ENCODE peak calls at places on chromosomes 5 and 9, in nine cellular contexts. One of them, this sample, is unnamed.
A peak's percentile ranks its signal among the peaks of the same experiment; 100 is the strongest.

GRCh38 chr5:69238760-69239251 is 4.1 kb downstream of the CDK7 start:
- DNase-seq in kidney tubule cell: peak; percentile 72
- DNase-seq in psoas muscle: no peak
- DNase-seq in NCI-H1930: no peak
- DNase-seq in stimulated activated CD8-positive, alpha-beta memory T cell treated with anti-CD3 and anti-CD28 coated beads, Interleukin-15, amount 100 ng/mL, for 1 hour: no peak
- DNase-seq in lower leg skin: no peak
- DNase-seq in cerebellar cortex: no peak
- DNase-seq in thoracic aorta: no peak
- DNase-seq in stomach: no peak
- DNase-seq in this sample: no peak

GRCh38 chr5:171431251-171431777 is 11.9 kb downstream of the FGF18 start:
- DNase-seq in kidney tubule cell: no peak
- DNase-seq in psoas muscle: no peak
- DNase-seq in NCI-H1930: no peak
- DNase-seq in stimulated activated CD8-positive, alpha-beta memory T cell treated with anti-CD3 and anti-CD28 coated beads, Interleukin-15, amount 100 ng/mL, for 1 hour: no peak
- DNase-seq in lower leg skin: peak; percentile 75
- DNase-seq in cerebellar cortex: no peak
- DNase-seq in thoracic aorta: no peak
- DNase-seq in stomach: no peak
- DNase-seq in this sample: no peak

GRCh38 chr9:131523451-131524435 is 7.3 kb downstream of the UCK1 start:
- DNase-seq in kidney tubule cell: no peak
- DNase-seq in psoas muscle: no peak
- DNase-seq in NCI-H1930: no peak
- DNase-seq in stimulated activated CD8-positive, alpha-beta memory T cell treated with anti-CD3 and anti-CD28 coated beads, Interleukin-15, amount 100 ng/mL, for 1 hour: no peak
- DNase-seq in lower leg skin: no peak
- DNase-seq in cerebellar cortex: no peak
- DNase-seq in thoracic aorta: no peak
- DNase-seq in stomach: no peak
- DNase-seq in this sample: no peak

GRCh38 chr5:77133061-77133758 is 46.1 kb upstream of the ZBED3 start:
- DNase-seq in kidney tubule cell: peak; percentile 94
- DNase-seq in psoas muscle: peak; percentile 77
- DNase-seq in NCI-H1930: no peak
- DNase-seq in stimulated activated CD8-positive, alpha-beta memory T cell treated with anti-CD3 and anti-CD28 coated beads, Interleukin-15, amount 100 ng/mL, for 1 hour: no peak
- DNase-seq in lower leg skin: peak; percentile 92
- DNase-seq in cerebellar cortex: peak; percentile 38
- DNase-seq in thoracic aorta: peak; percentile 64
- DNase-seq in stomach: peak; percentile 32
- DNase-seq in this sample: no peak

GRCh38 chr5:176625966-176626875 is 4.1 kb downstream of the SNCB start:
- DNase-seq in kidney tubule cell: peak; percentile 28
- DNase-seq in psoas muscle: no peak
- DNase-seq in NCI-H1930: no peak
- DNase-seq in stimulated activated CD8-positive, alpha-beta memory T cell treated with anti-CD3 and anti-CD28 coated beads, Interleukin-15, amount 100 ng/mL, for 1 hour: no peak
- DNase-seq in lower leg skin: no peak
- DNase-seq in cerebellar cortex: no peak
- DNase-seq in thoracic aorta: no peak
- DNase-seq in stomach: peak; percentile 41
- DNase-seq in this sample: no peak

GRCh38 chr5:95449460-95449859 is 58.3 kb downstream of the FAM81B start:
- DNase-seq in kidney tubule cell: peak; percentile 13
- DNase-seq in psoas muscle: no peak
- DNase-seq in NCI-H1930: no peak
- DNase-seq in stimulated activated CD8-positive, alpha-beta memory T cell treated with anti-CD3 and anti-CD28 coated beads, Interleukin-15, amount 100 ng/mL, for 1 hour: no peak
- DNase-seq in lower leg skin: no peak
- DNase-seq in cerebellar cortex: no peak
- DNase-seq in thoracic aorta: no peak
- DNase-seq in stomach: no peak
- DNase-seq in this sample: no peak

GRCh38 chr9:89466451-89467277 is 31.2 kb downstream of the SEMA4D start:
- DNase-seq in kidney tubule cell: peak; percentile 98
- DNase-seq in psoas muscle: no peak
- DNase-seq in NCI-H1930: no peak
- DNase-seq in stimulated activated CD8-positive, alpha-beta memory T cell treated with anti-CD3 and anti-CD28 coated beads, Interleukin-15, amount 100 ng/mL, for 1 hour: no peak
- DNase-seq in lower leg skin: peak; percentile 62
- DNase-seq in cerebellar cortex: no peak
- DNase-seq in thoracic aorta: no peak
- DNase-seq in stomach: no peak
- DNase-seq in this sample: no peak

GRCh38 chr5:60633336-60633735 is 66.6 kb downstream of the DEPDC1B start:
- DNase-seq in kidney tubule cell: peak; percentile 39
- DNase-seq in psoas muscle: no peak
- DNase-seq in NCI-H1930: no peak
- DNase-seq in stimulated activated CD8-positive, alpha-beta memory T cell treated with anti-CD3 and anti-CD28 coated beads, Interleukin-15, amount 100 ng/mL, for 1 hour: no peak
- DNase-seq in lower leg skin: no peak
- DNase-seq in cerebellar cortex: no peak
- DNase-seq in thoracic aorta: peak; percentile 47
- DNase-seq in stomach: no peak
- DNase-seq in this sample: no peak

GRCh38 chr9:112029921-112030444 is 133.4 kb downstream of the UGCG start:
- DNase-seq in kidney tubule cell: peak; percentile 94
- DNase-seq in psoas muscle: no peak
- DNase-seq in NCI-H1930: no peak
- DNase-seq in stimulated activated CD8-positive, alpha-beta memory T cell treated with anti-CD3 and anti-CD28 coated beads, Interleukin-15, amount 100 ng/mL, for 1 hour: no peak
- DNase-seq in lower leg skin: no peak
- DNase-seq in cerebellar cortex: peak; percentile 70
- DNase-seq in thoracic aorta: no peak
- DNase-seq in stomach: peak; percentile 37
- DNase-seq in this sample: no peak

GRCh38 chr5:123645024-123645603 is 133.1 kb downstream of the CSNK1G3 start:
- DNase-seq in kidney tubule cell: no peak
- DNase-seq in psoas muscle: no peak
- DNase-seq in NCI-H1930: no peak
- DNase-seq in stimulated activated CD8-positive, alpha-beta memory T cell treated with anti-CD3 and anti-CD28 coated beads, Interleukin-15, amount 100 ng/mL, for 1 hour: no peak
- DNase-seq in lower leg skin: no peak
- DNase-seq in cerebellar cortex: no peak
- DNase-seq in thoracic aorta: no peak
- DNase-seq in stomach: no peak
- DNase-seq in this sample: no peak

GRCh38 chr9:85408494-85408893 is 333.3 kb downstream of the AGTPBP1 start:
- DNase-seq in kidney tubule cell: no peak
- DNase-seq in psoas muscle: no peak
- DNase-seq in NCI-H1930: no peak
- DNase-seq in stimulated activated CD8-positive, alpha-beta memory T cell treated with anti-CD3 and anti-CD28 coated beads, Interleukin-15, amount 100 ng/mL, for 1 hour: no peak
- DNase-seq in lower leg skin: no peak
- DNase-seq in cerebellar cortex: no peak
- DNase-seq in thoracic aorta: no peak
- DNase-seq in stomach: no peak
- DNase-seq in this sample: no peak

GRCh38 chr5:66888613-66889012 is 292.4 kb downstream of the MAST4 start:
- DNase-seq in kidney tubule cell: no peak
- DNase-seq in psoas muscle: no peak
- DNase-seq in NCI-H1930: no peak
- DNase-seq in stimulated activated CD8-positive, alpha-beta memory T cell treated with anti-CD3 and anti-CD28 coated beads, Interleukin-15, amount 100 ng/mL, for 1 hour: no peak
- DNase-seq in lower leg skin: no peak
- DNase-seq in cerebellar cortex: no peak
- DNase-seq in thoracic aorta: no peak
- DNase-seq in stomach: no peak
- DNase-seq in this sample: no peak

GRCh38 chr5:146051678-146052077 is 53.7 kb downstream of the PLAC8L1 start:
- DNase-seq in kidney tubule cell: peak; percentile 50
- DNase-seq in psoas muscle: no peak
- DNase-seq in NCI-H1930: no peak
- DNase-seq in stimulated activated CD8-positive, alpha-beta memory T cell treated with anti-CD3 and anti-CD28 coated beads, Interleukin-15, amount 100 ng/mL, for 1 hour: no peak
- DNase-seq in lower leg skin: no peak
- DNase-seq in cerebellar cortex: no peak
- DNase-seq in thoracic aorta: no peak
- DNase-seq in stomach: no peak
- DNase-seq in this sample: no peak

GRCh38 chr5:118651002-118651401 is 337.3 kb downstream of the DTWD2 start:
- DNase-seq in kidney tubule cell: no peak
- DNase-seq in psoas muscle: no peak
- DNase-seq in NCI-H1930: no peak
- DNase-seq in stimulated activated CD8-positive, alpha-beta memory T cell treated with anti-CD3 and anti-CD28 coated beads, Interleukin-15, amount 100 ng/mL, for 1 hour: no peak
- DNase-seq in lower leg skin: no peak
- DNase-seq in cerebellar cortex: no peak
- DNase-seq in thoracic aorta: no peak
- DNase-seq in stomach: no peak
- DNase-seq in this sample: no peak

GRCh38 chr9:126166291-126166690 is 160.3 kb upstream of the MVB12B start:
- DNase-seq in kidney tubule cell: no peak
- DNase-seq in psoas muscle: no peak
- DNase-seq in NCI-H1930: no peak
- DNase-seq in stimulated activated CD8-positive, alpha-beta memory T cell treated with anti-CD3 and anti-CD28 coated beads, Interleukin-15, amount 100 ng/mL, for 1 hour: no peak
- DNase-seq in lower leg skin: peak; percentile 40
- DNase-seq in cerebellar cortex: no peak
- DNase-seq in thoracic aorta: no peak
- DNase-seq in stomach: peak; percentile 1
- DNase-seq in this sample: no peak

GRCh38 chr5:61649231-61649630 is 317.2 kb downstream of the ZSWIM6 start:
- DNase-seq in kidney tubule cell: no peak
- DNase-seq in psoas muscle: no peak
- DNase-seq in NCI-H1930: no peak
- DNase-seq in stimulated activated CD8-positive, alpha-beta memory T cell treated with anti-CD3 and anti-CD28 coated beads, Interleukin-15, amount 100 ng/mL, for 1 hour: no peak
- DNase-seq in lower leg skin: no peak
- DNase-seq in cerebellar cortex: no peak
- DNase-seq in thoracic aorta: no peak
- DNase-seq in stomach: no peak
- DNase-seq in this sample: no peak

GRCh38 chr5:172505840-172506638 is 51.7 kb upstream of the SH3PXD2B start:
- DNase-seq in kidney tubule cell: no peak
- DNase-seq in psoas muscle: no peak
- DNase-seq in NCI-H1930: no peak
- DNase-seq in stimulated activated CD8-positive, alpha-beta memory T cell treated with anti-CD3 and anti-CD28 coated beads, Interleukin-15, amount 100 ng/mL, for 1 hour: no peak
- DNase-seq in lower leg skin: peak; percentile 52
- DNase-seq in cerebellar cortex: no peak
- DNase-seq in thoracic aorta: no peak
- DNase-seq in stomach: no peak
- DNase-seq in this sample: no peak

GRCh38 chr5:74945561-74946165 is 79.5 kb upstream of the FAM169A start:
- DNase-seq in kidney tubule cell: no peak
- DNase-seq in psoas muscle: no peak
- DNase-seq in NCI-H1930: no peak
- DNase-seq in stimulated activated CD8-positive, alpha-beta memory T cell treated with anti-CD3 and anti-CD28 coated beads, Interleukin-15, amount 100 ng/mL, for 1 hour: no peak
- DNase-seq in lower leg skin: no peak
- DNase-seq in cerebellar cortex: peak; percentile 55
- DNase-seq in thoracic aorta: no peak
- DNase-seq in stomach: no peak
- DNase-seq in this sample: no peak

GRCh38 chr5:175214152-175214551 is 229.8 kb downstream of the DRD1 start:
- DNase-seq in kidney tubule cell: peak; percentile 82
- DNase-seq in psoas muscle: peak; percentile 33
- DNase-seq in NCI-H1930: no peak
- DNase-seq in stimulated activated CD8-positive, alpha-beta memory T cell treated with anti-CD3 and anti-CD28 coated beads, Interleukin-15, amount 100 ng/mL, for 1 hour: no peak
- DNase-seq in lower leg skin: no peak
- DNase-seq in cerebellar cortex: no peak
- DNase-seq in thoracic aorta: peak; percentile 77
- DNase-seq in stomach: no peak
- DNase-seq in this sample: no peak

GRCh38 chr9:116939161-116939560 is 252.1 kb downstream of the TRIM32 start:
- DNase-seq in kidney tubule cell: no peak
- DNase-seq in psoas muscle: no peak
- DNase-seq in NCI-H1930: no peak
- DNase-seq in stimulated activated CD8-positive, alpha-beta memory T cell treated with anti-CD3 and anti-CD28 coated beads, Interleukin-15, amount 100 ng/mL, for 1 hour: no peak
- DNase-seq in lower leg skin: no peak
- DNase-seq in cerebellar cortex: no peak
- DNase-seq in thoracic aorta: no peak
- DNase-seq in stomach: no peak
- DNase-seq in this sample: no peak

GRCh38 chr5:115435776-115436712 is 108.5 kb downstream of the FEM1C start:
- DNase-seq in kidney tubule cell: no peak
- DNase-seq in psoas muscle: no peak
- DNase-seq in NCI-H1930: no peak
- DNase-seq in stimulated activated CD8-positive, alpha-beta memory T cell treated with anti-CD3 and anti-CD28 coated beads, Interleukin-15, amount 100 ng/mL, for 1 hour: no peak
- DNase-seq in lower leg skin: no peak
- DNase-seq in cerebellar cortex: peak; percentile 40
- DNase-seq in thoracic aorta: no peak
- DNase-seq in stomach: no peak
- DNase-seq in this sample: no peak

GRCh38 chr5:98365126-98365525 is 408.3 kb upstream of the RGMB start:
- DNase-seq in kidney tubule cell: no peak
- DNase-seq in psoas muscle: no peak
- DNase-seq in NCI-H1930: peak; percentile 8
- DNase-seq in stimulated activated CD8-positive, alpha-beta memory T cell treated with anti-CD3 and anti-CD28 coated beads, Interleukin-15, amount 100 ng/mL, for 1 hour: no peak
- DNase-seq in lower leg skin: no peak
- DNase-seq in cerebellar cortex: no peak
- DNase-seq in thoracic aorta: no peak
- DNase-seq in stomach: peak; percentile 30
- DNase-seq in this sample: peak; percentile 59

GRCh38 chr9:22274477-22274876 is 172.1 kb upstream of the DMRTA1 start:
- DNase-seq in kidney tubule cell: no peak
- DNase-seq in psoas muscle: no peak
- DNase-seq in NCI-H1930: no peak
- DNase-seq in stimulated activated CD8-positive, alpha-beta memory T cell treated with anti-CD3 and anti-CD28 coated beads, Interleukin-15, amount 100 ng/mL, for 1 hour: no peak
- DNase-seq in lower leg skin: no peak
- DNase-seq in cerebellar cortex: no peak
- DNase-seq in thoracic aorta: no peak
- DNase-seq in stomach: no peak
- DNase-seq in this sample: no peak

GRCh38 chr9:34025062-34025461 is 23.6 kb downstream of the UBAP2 start:
- DNase-seq in kidney tubule cell: no peak
- DNase-seq in psoas muscle: no peak
- DNase-seq in NCI-H1930: no peak
- DNase-seq in stimulated activated CD8-positive, alpha-beta memory T cell treated with anti-CD3 and anti-CD28 coated beads, Interleukin-15, amount 100 ng/mL, for 1 hour: no peak
- DNase-seq in lower leg skin: no peak
- DNase-seq in cerebellar cortex: no peak
- DNase-seq in thoracic aorta: no peak
- DNase-seq in stomach: no peak
- DNase-seq in this sample: no peak

GRCh38 chr5:86894006-86894560 is 276.3 kb downstream of the COX7C start:
- DNase-seq in kidney tubule cell: no peak
- DNase-seq in psoas muscle: no peak
- DNase-seq in NCI-H1930: no peak
- DNase-seq in stimulated activated CD8-positive, alpha-beta memory T cell treated with anti-CD3 and anti-CD28 coated beads, Interleukin-15, amount 100 ng/mL, for 1 hour: no peak
- DNase-seq in lower leg skin: no peak
- DNase-seq in cerebellar cortex: no peak
- DNase-seq in thoracic aorta: no peak
- DNase-seq in stomach: no peak
- DNase-seq in this sample: no peak

GRCh38 chr5:61790007-61790406 is 457.9 kb downstream of the ZSWIM6 start:
- DNase-seq in kidney tubule cell: no peak
- DNase-seq in psoas muscle: no peak
- DNase-seq in NCI-H1930: no peak
- DNase-seq in stimulated activated CD8-positive, alpha-beta memory T cell treated with anti-CD3 and anti-CD28 coated beads, Interleukin-15, amount 100 ng/mL, for 1 hour: no peak
- DNase-seq in lower leg skin: no peak
- DNase-seq in cerebellar cortex: no peak
- DNase-seq in thoracic aorta: no peak
- DNase-seq in stomach: no peak
- DNase-seq in this sample: no peak

GRCh38 chr5:130282044-130282443 is 377.8 kb downstream of the CHSY3 start:
- DNase-seq in kidney tubule cell: peak; percentile 23
- DNase-seq in psoas muscle: no peak
- DNase-seq in NCI-H1930: no peak
- DNase-seq in stimulated activated CD8-positive, alpha-beta memory T cell treated with anti-CD3 and anti-CD28 coated beads, Interleukin-15, amount 100 ng/mL, for 1 hour: no peak
- DNase-seq in lower leg skin: no peak
- DNase-seq in cerebellar cortex: no peak
- DNase-seq in thoracic aorta: no peak
- DNase-seq in stomach: no peak
- DNase-seq in this sample: no peak

GRCh38 chr5:170576602-170577584 is 73.1 kb downstream of the KCNIP1 start:
- DNase-seq in kidney tubule cell: no peak
- DNase-seq in psoas muscle: no peak
- DNase-seq in NCI-H1930: no peak
- DNase-seq in stimulated activated CD8-positive, alpha-beta memory T cell treated with anti-CD3 and anti-CD28 coated beads, Interleukin-15, amount 100 ng/mL, for 1 hour: no peak
- DNase-seq in lower leg skin: no peak
- DNase-seq in cerebellar cortex: peak; percentile 88
- DNase-seq in thoracic aorta: no peak
- DNase-seq in stomach: no peak
- DNase-seq in this sample: no peak